ENCODE peak calls at places on chromosome 14, in five cellular contexts. One of them, this sample, is unnamed.

GRCh38 chr14:92680781-92681650 is 67.4 kb downstream of the LGMN start:
- DNase-seq in A549: peak; percentile 62
- DNase-seq in heart right ventricle: peak; percentile 64
- DNase-seq in AG04450: peak; percentile 45
- DNase-seq in sigmoid colon: peak; percentile 89
- DNase-seq in this sample: peak; percentile 72

GRCh38 chr14:30991408-30991807 is 34.0 kb upstream of the AP4S1 start:
- DNase-seq in A549: no peak
- DNase-seq in heart right ventricle: no peak
- DNase-seq in AG04450: no peak
- DNase-seq in sigmoid colon: no peak
- DNase-seq in this sample: no peak

GRCh38 chr14:104741108-104741802 is 11.7 kb upstream of the SIVA1 start:
- DNase-seq in A549: no peak
- DNase-seq in heart right ventricle: no peak
- DNase-seq in AG04450: no peak
- DNase-seq in sigmoid colon: no peak
- DNase-seq in this sample: no peak

GRCh38 chr14:106287506-106287905 is 761.1 kb downstream of the TMEM121 start:
- DNase-seq in A549: no peak
- DNase-seq in heart right ventricle: no peak
- DNase-seq in AG04450: no peak
- DNase-seq in sigmoid colon: no peak
- DNase-seq in this sample: no peak

GRCh38 chr14:65237956-65238355 is 135.6 kb upstream of the MAX start:
- DNase-seq in A549: no peak
- DNase-seq in heart right ventricle: no peak
- DNase-seq in AG04450: no peak
- DNase-seq in sigmoid colon: no peak
- DNase-seq in this sample: no peak

GRCh38 chr14:57199911-57200310 is 68.8 kb downstream of the EXOC5 start:
- DNase-seq in A549: peak; percentile 11
- DNase-seq in heart right ventricle: no peak
- DNase-seq in AG04450: no peak
- DNase-seq in sigmoid colon: no peak
- DNase-seq in this sample: no peak

GRCh38 chr14:66105819-66106218 is 380.4 kb upstream of the CCDC196 start:
- DNase-seq in A549: no peak
- DNase-seq in heart right ventricle: no peak
- DNase-seq in AG04450: no peak
- DNase-seq in sigmoid colon: no peak
- DNase-seq in this sample: no peak

GRCh38 chr14:51990488-51990887 is 1.1 kb downstream of the RTRAF start:
- DNase-seq in A549: no peak
- DNase-seq in heart right ventricle: no peak
- DNase-seq in AG04450: no peak
- DNase-seq in sigmoid colon: no peak
- DNase-seq in this sample: no peak

GRCh38 chr14:45246633-45247173 is 6.3 kb downstream of the MIS18BP1 start:
- DNase-seq in A549: no peak
- DNase-seq in heart right ventricle: no peak
- DNase-seq in AG04450: no peak
- DNase-seq in sigmoid colon: no peak
- DNase-seq in this sample: no peak

GRCh38 chr14:70780396-70781075 is 28.8 kb downstream of the MAP3K9 start:
- DNase-seq in A549: no peak
- DNase-seq in heart right ventricle: peak; percentile 8
- DNase-seq in AG04450: no peak
- DNase-seq in sigmoid colon: no peak
- DNase-seq in this sample: no peak

GRCh38 chr14:75970989-75971388 is 10.8 kb downstream of the TGFB3 start:
- DNase-seq in A549: no peak
- DNase-seq in heart right ventricle: no peak
- DNase-seq in AG04450: no peak
- DNase-seq in sigmoid colon: no peak
- DNase-seq in this sample: no peak

GRCh38 chr14:33404054-33404453 is 465.4 kb downstream of the NPAS3 start:
- DNase-seq in A549: no peak
- DNase-seq in heart right ventricle: no peak
- DNase-seq in AG04450: no peak
- DNase-seq in sigmoid colon: no peak
- DNase-seq in this sample: no peak

GRCh38 chr14:32480337-32480736 is 151.2 kb downstream of the AKAP6 start:
- DNase-seq in A549: no peak
- DNase-seq in heart right ventricle: no peak
- DNase-seq in AG04450: no peak
- DNase-seq in sigmoid colon: no peak
- DNase-seq in this sample: no peak

GRCh38 chr14:21098134-21098891 is at the start of gene ZNF219:
- DNase-seq in A549: peak; percentile 73
- DNase-seq in heart right ventricle: peak; percentile 65
- DNase-seq in AG04450: no peak
- DNase-seq in sigmoid colon: peak; percentile 86
- DNase-seq in this sample: no peak

GRCh38 chr14:74882103-74882920 is 596 bp downstream of the DLST start:
- DNase-seq in A549: peak; percentile 24
- DNase-seq in heart right ventricle: peak; percentile 39
- DNase-seq in AG04450: no peak
- DNase-seq in sigmoid colon: peak; percentile 73
- DNase-seq in this sample: peak; percentile 47

GRCh38 chr14:89349196-89350008 is 67.6 kb downstream of the FOXN3 start:
- DNase-seq in A549: peak; percentile 35
- DNase-seq in heart right ventricle: no peak
- DNase-seq in AG04450: no peak
- DNase-seq in sigmoid colon: peak; percentile 81
- DNase-seq in this sample: no peak

GRCh38 chr14:78358631-78359030 is 188.5 kb downstream of the NRXN3 start:
- DNase-seq in A549: no peak
- DNase-seq in heart right ventricle: no peak
- DNase-seq in AG04450: no peak
- DNase-seq in sigmoid colon: no peak
- DNase-seq in this sample: no peak

GRCh38 chr14:75273272-75274044 is 5.2 kb upstream of the FOS start:
- DNase-seq in A549: no peak
- DNase-seq in heart right ventricle: no peak
- DNase-seq in AG04450: no peak
- DNase-seq in sigmoid colon: peak; percentile 74
- DNase-seq in this sample: no peak

GRCh38 chr14:103127861-103128598 is 4.8 kb downstream of the TNFAIP2 start:
- DNase-seq in A549: no peak
- DNase-seq in heart right ventricle: no peak
- DNase-seq in AG04450: no peak
- DNase-seq in sigmoid colon: no peak
- DNase-seq in this sample: no peak

GRCh38 chr14:103128631-103129300 is 5.5 kb downstream of the TNFAIP2 start:
- DNase-seq in A549: no peak
- DNase-seq in heart right ventricle: no peak
- DNase-seq in AG04450: no peak
- DNase-seq in sigmoid colon: no peak
- DNase-seq in this sample: no peak

GRCh38 chr14:103126873-103127304 is 3.6 kb downstream of the TNFAIP2 start:
- DNase-seq in A549: no peak
- DNase-seq in heart right ventricle: no peak
- DNase-seq in AG04450: no peak
- DNase-seq in sigmoid colon: peak; percentile 73
- DNase-seq in this sample: no peak

GRCh38 chr14:103126088-103126872 is 3.0 kb downstream of the TNFAIP2 start:
- DNase-seq in A549: no peak
- DNase-seq in heart right ventricle: no peak
- DNase-seq in AG04450: no peak
- DNase-seq in sigmoid colon: no peak
- DNase-seq in this sample: no peak

GRCh38 chr14:103127356-103127755 is 4.1 kb downstream of the TNFAIP2 start:
- DNase-seq in A549: no peak
- DNase-seq in heart right ventricle: no peak
- DNase-seq in AG04450: no peak
- DNase-seq in sigmoid colon: no peak
- DNase-seq in this sample: no peak
- TF ChIP-seq CTCF in A549: no peak
- TF ChIP-seq CTCF in heart right ventricle: no peak
- TF ChIP-seq CTCF in AG04450: no peak
- TF ChIP-seq CTCF in sigmoid colon: no peak
- TF ChIP-seq CTCF in this sample: no peak

DNA sequence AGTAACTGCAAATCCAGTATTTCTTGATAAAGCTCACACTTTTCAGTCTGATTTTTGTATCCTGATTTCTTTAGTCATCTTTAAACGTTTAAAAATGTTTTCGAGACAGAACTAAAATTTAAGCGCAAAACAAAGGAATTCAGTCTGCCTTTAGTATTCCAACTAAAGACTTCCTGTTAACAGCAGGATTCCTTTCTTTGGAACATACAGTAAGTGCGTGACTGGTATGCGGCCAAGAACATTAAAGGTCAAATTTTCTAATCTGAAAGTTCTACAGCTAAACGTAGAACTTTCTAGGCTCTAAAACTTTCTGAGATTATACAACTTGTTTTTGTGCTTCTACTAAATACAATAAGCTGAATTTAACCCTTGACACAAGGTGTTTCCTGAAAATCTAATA is 9.9 kb downstream of the SAV1 start:
- DNase-seq in A549: no peak
- DNase-seq in heart right ventricle: peak; percentile 24
- DNase-seq in AG04450: no peak
- DNase-seq in sigmoid colon: no peak
- DNase-seq in this sample: no peak
- H3K27ac ChIP-seq in A549: peak overlapping the region; percentile 60
- H3K27ac ChIP-seq in heart right ventricle: peak overlapping the region; percentile 56
- H3K27ac ChIP-seq in AG04450: no peak overlapping the region
- H3K27ac ChIP-seq in sigmoid colon: peak overlapping the region; percentile 47
- H3K27ac ChIP-seq in this sample: no peak overlapping the region

GRCh38 chr14:94005324-94005723 is 8.2 kb downstream of the CCDC197 start:
- DNase-seq in A549: no peak
- DNase-seq in heart right ventricle: no peak
- DNase-seq in AG04450: no peak
- DNase-seq in sigmoid colon: no peak
- DNase-seq in this sample: no peak
- TF ChIP-seq CTCF in A549: no peak
- TF ChIP-seq CTCF in heart right ventricle: peak; percentile 38
- TF ChIP-seq CTCF in AG04450: peak; percentile 57
- TF ChIP-seq CTCF in sigmoid colon: no peak
- TF ChIP-seq CTCF in this sample: no peak

GRCh38 chr14:102501751-102502315 is 7.7 kb downstream of the ANKRD9 start:
- DNase-seq in A549: no peak
- DNase-seq in heart right ventricle: no peak
- DNase-seq in AG04450: no peak
- DNase-seq in sigmoid colon: no peak
- DNase-seq in this sample: no peak

GRCh38 chr14:102504302-102504950 is 5.2 kb downstream of the ANKRD9 start:
- DNase-seq in A549: no peak
- DNase-seq in heart right ventricle: no peak
- DNase-seq in AG04450: no peak
- DNase-seq in sigmoid colon: no peak
- DNase-seq in this sample: no peak

GRCh38 chr14:102502571-102502970 is 7.0 kb downstream of the ANKRD9 start:
- DNase-seq in A549: no peak
- DNase-seq in heart right ventricle: no peak
- DNase-seq in AG04450: no peak
- DNase-seq in sigmoid colon: no peak
- DNase-seq in this sample: no peak

GRCh38 chr14:102504951-102505600 is 4.5 kb downstream of the ANKRD9 start:
- DNase-seq in A549: no peak
- DNase-seq in heart right ventricle: no peak
- DNase-seq in AG04450: no peak
- DNase-seq in sigmoid colon: no peak
- DNase-seq in this sample: no peak

DNA sequence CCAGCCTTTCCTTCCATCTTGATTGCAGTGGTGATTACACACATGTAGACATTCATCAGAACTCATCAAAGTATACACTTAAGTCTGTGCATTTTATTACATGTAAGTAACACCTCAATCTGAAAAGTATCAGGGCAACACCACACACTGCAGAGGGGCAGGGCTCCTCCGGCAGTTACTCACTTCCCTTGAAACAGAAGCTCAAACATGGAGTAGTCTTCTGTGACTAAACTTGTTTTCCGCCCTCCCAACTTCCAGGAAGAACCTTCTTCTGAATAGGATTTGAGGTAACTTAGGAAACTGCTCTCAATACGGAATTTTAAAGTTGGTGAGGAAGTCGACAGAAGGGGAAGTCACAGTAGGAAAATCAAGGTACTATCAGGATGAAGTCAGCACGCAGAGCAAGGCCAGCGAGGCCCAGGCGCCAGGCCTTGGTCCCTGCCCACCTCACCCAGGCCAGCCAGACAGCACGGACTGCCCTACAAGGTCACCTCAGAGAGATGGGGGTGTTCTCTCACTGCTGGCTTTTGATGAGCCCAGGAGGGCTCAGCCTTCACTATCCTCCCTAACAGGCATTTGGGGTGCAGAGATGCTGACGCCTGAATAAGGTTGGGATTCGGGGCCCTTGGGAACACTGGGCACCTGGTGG is 5.9 kb downstream of the ANKRD9 start:
- DNase-seq in A549: no peak
- DNase-seq in heart right ventricle: no peak
- DNase-seq in AG04450: no peak
- DNase-seq in sigmoid colon: no peak
- DNase-seq in this sample: no peak
- H3K27ac ChIP-seq in A549: no peak overlapping the region
- H3K27ac ChIP-seq in heart right ventricle: peak overlapping the region; percentile 80
- H3K27ac ChIP-seq in AG04450: no peak overlapping the region
- H3K27ac ChIP-seq in sigmoid colon: no peak overlapping the region
- H3K27ac ChIP-seq in this sample: no peak overlapping the region